ENCODE peak calls at places on chromosome 13, in five cellular contexts. One of them, this sample, is unnamed. For H3K27me3 and H3K9me3, the result is how much of the 10 kb centered on the place peaks cover.

GRCh38 chr13:30743319-30744055 is 8.1 kb downstream of the ALOX5AP start:
- DNase-seq in effector memory CD4-positive, alpha-beta T cell: no peak
- DNase-seq in CD4-positive, alpha-beta T cell: no peak
- DNase-seq in CD8-positive, alpha-beta memory T cell: no peak
- DNase-seq in uterus: peak
- DNase-seq in this sample: peak

GRCh38 chr13:60620611-60621395 is 223.8 kb downstream of the TDRD3 start:
- DNase-seq in effector memory CD4-positive, alpha-beta T cell: no peak
- DNase-seq in CD4-positive, alpha-beta T cell: no peak
- DNase-seq in CD8-positive, alpha-beta memory T cell: no peak
- DNase-seq in uterus: no peak
- DNase-seq in this sample: no peak

GRCh38 chr13:110661256-110661655 is 44.7 kb downstream of the CARS2 start:
- DNase-seq in effector memory CD4-positive, alpha-beta T cell: no peak
- DNase-seq in CD4-positive, alpha-beta T cell: no peak
- DNase-seq in CD8-positive, alpha-beta memory T cell: no peak
- DNase-seq in uterus: no peak
- DNase-seq in this sample: no peak

GRCh38 chr13:48731957-48732569 is 78.3 kb downstream of the CYSLTR2 start:
- DNase-seq in effector memory CD4-positive, alpha-beta T cell: peak
- DNase-seq in CD4-positive, alpha-beta T cell: peak
- DNase-seq in CD8-positive, alpha-beta memory T cell: peak
- DNase-seq in uterus: no peak
- DNase-seq in this sample: no peak

GRCh38 chr13:68927387-68928026 is 1180.1 kb upstream of the ATXN8OS start:
- DNase-seq in effector memory CD4-positive, alpha-beta T cell: no peak
- DNase-seq in CD4-positive, alpha-beta T cell: no peak
- DNase-seq in CD8-positive, alpha-beta memory T cell: no peak
- DNase-seq in uterus: no peak
- DNase-seq in this sample: no peak

GRCh38 chr13:42525035-42525504 is 48.9 kb upstream of the TNFSF11 start:
- DNase-seq in effector memory CD4-positive, alpha-beta T cell: no peak
- DNase-seq in CD4-positive, alpha-beta T cell: no peak
- DNase-seq in CD8-positive, alpha-beta memory T cell: no peak
- DNase-seq in uterus: no peak
- DNase-seq in this sample: no peak

GRCh38 chr13:80338781-80339577 is 1.9 kb downstream of the SPRY2 start:
- DNase-seq in effector memory CD4-positive, alpha-beta T cell: no peak
- DNase-seq in CD4-positive, alpha-beta T cell: no peak
- DNase-seq in CD8-positive, alpha-beta memory T cell: no peak
- DNase-seq in uterus: peak
- DNase-seq in this sample: peak

GRCh38 chr13:99559560-99559959 is 58.3 kb downstream of the TM9SF2 start:
- DNase-seq in effector memory CD4-positive, alpha-beta T cell: no peak
- DNase-seq in CD4-positive, alpha-beta T cell: no peak
- DNase-seq in CD8-positive, alpha-beta memory T cell: no peak
- DNase-seq in uterus: no peak
- DNase-seq in this sample: no peak

GRCh38 chr13:111183959-111184684 is 69.0 kb downstream of the ARHGEF7 start:
- DNase-seq in effector memory CD4-positive, alpha-beta T cell: no peak
- DNase-seq in CD4-positive, alpha-beta T cell: no peak
- DNase-seq in CD8-positive, alpha-beta memory T cell: peak
- DNase-seq in uterus: no peak
- DNase-seq in this sample: no peak

GRCh38 chr13:96052655-96053002 is 572 bp downstream of the UGGT2 start:
- DNase-seq in effector memory CD4-positive, alpha-beta T cell: no peak
- DNase-seq in CD4-positive, alpha-beta T cell: no peak
- DNase-seq in CD8-positive, alpha-beta memory T cell: no peak
- DNase-seq in uterus: no peak
- DNase-seq in this sample: peak

GRCh38 chr13:80276371-80277289 is 64.3 kb downstream of the SPRY2 start:
- DNase-seq in effector memory CD4-positive, alpha-beta T cell: no peak
- DNase-seq in CD4-positive, alpha-beta T cell: no peak
- DNase-seq in CD8-positive, alpha-beta memory T cell: no peak
- DNase-seq in uterus: no peak
- DNase-seq in this sample: no peak

GRCh38 chr13:72537782-72538181 is 189.6 kb downstream of the MZT1 start:
- DNase-seq in effector memory CD4-positive, alpha-beta T cell: no peak
- DNase-seq in CD4-positive, alpha-beta T cell: no peak
- DNase-seq in CD8-positive, alpha-beta memory T cell: no peak
- DNase-seq in uterus: no peak
- DNase-seq in this sample: no peak

GRCh38 chr13:50412046-50412617 is 396.9 kb downstream of the KCNRG start:
- DNase-seq in effector memory CD4-positive, alpha-beta T cell: no peak
- DNase-seq in CD4-positive, alpha-beta T cell: no peak
- DNase-seq in CD8-positive, alpha-beta memory T cell: no peak
- DNase-seq in uterus: no peak
- DNase-seq in this sample: no peak

GRCh38 chr13:22060187-22060586 is 389.3 kb downstream of the FGF9 start:
- DNase-seq in effector memory CD4-positive, alpha-beta T cell: no peak
- DNase-seq in CD4-positive, alpha-beta T cell: no peak
- DNase-seq in CD8-positive, alpha-beta memory T cell: no peak
- DNase-seq in uterus: no peak
- DNase-seq in this sample: no peak

GRCh38 chr13:50075619-50076097 is 60.4 kb downstream of the KCNRG start:
- DNase-seq in effector memory CD4-positive, alpha-beta T cell: no peak
- DNase-seq in CD4-positive, alpha-beta T cell: no peak
- DNase-seq in CD8-positive, alpha-beta memory T cell: no peak
- DNase-seq in uterus: no peak
- DNase-seq in this sample: no peak

GRCh38 chr13:66994097-66994496 is 236.0 kb downstream of the PCDH9 start:
- DNase-seq in effector memory CD4-positive, alpha-beta T cell: no peak
- DNase-seq in CD4-positive, alpha-beta T cell: no peak
- DNase-seq in CD8-positive, alpha-beta memory T cell: no peak
- DNase-seq in uterus: no peak
- DNase-seq in this sample: no peak

GRCh38 chr13:40189426-40189825 is 477.0 kb downstream of the FOXO1 start:
- DNase-seq in effector memory CD4-positive, alpha-beta T cell: no peak
- DNase-seq in CD4-positive, alpha-beta T cell: no peak
- DNase-seq in CD8-positive, alpha-beta memory T cell: peak
- DNase-seq in uterus: no peak
- DNase-seq in this sample: no peak

GRCh38 chr13:83816081-83816480 is 66.2 kb downstream of the SLITRK1 start:
- DNase-seq in effector memory CD4-positive, alpha-beta T cell: no peak
- DNase-seq in CD4-positive, alpha-beta T cell: no peak
- DNase-seq in CD8-positive, alpha-beta memory T cell: no peak
- DNase-seq in uterus: no peak
- DNase-seq in this sample: no peak

GRCh38 chr13:33352520-33352919 is 67.0 kb upstream of the STARD13 start:
- DNase-seq in effector memory CD4-positive, alpha-beta T cell: no peak
- DNase-seq in CD4-positive, alpha-beta T cell: no peak
- DNase-seq in CD8-positive, alpha-beta memory T cell: no peak
- DNase-seq in uterus: no peak
- DNase-seq in this sample: no peak

GRCh38 chr13:101331731-101332130 is 84.6 kb downstream of the NALCN start:
- DNase-seq in effector memory CD4-positive, alpha-beta T cell: no peak
- DNase-seq in CD4-positive, alpha-beta T cell: no peak
- DNase-seq in CD8-positive, alpha-beta memory T cell: no peak
- DNase-seq in uterus: no peak
- DNase-seq in this sample: no peak

GRCh38 chr13:34246511-34246910 is 428.6 kb downstream of the RFC3 start:
- DNase-seq in effector memory CD4-positive, alpha-beta T cell: no peak
- DNase-seq in CD4-positive, alpha-beta T cell: no peak
- DNase-seq in CD8-positive, alpha-beta memory T cell: no peak
- DNase-seq in uterus: no peak
- DNase-seq in this sample: no peak

GRCh38 chr13:110156186-110157065 is 150.5 kb downstream of the COL4A1 start:
- DNase-seq in effector memory CD4-positive, alpha-beta T cell: no peak
- DNase-seq in CD4-positive, alpha-beta T cell: no peak
- DNase-seq in CD8-positive, alpha-beta memory T cell: no peak
- DNase-seq in uterus: no peak
- DNase-seq in this sample: no peak

GRCh38 chr13:95784161-95784880 is 107.4 kb downstream of the DNAJC3 start:
- DNase-seq in effector memory CD4-positive, alpha-beta T cell: no peak
- DNase-seq in CD4-positive, alpha-beta T cell: no peak
- DNase-seq in CD8-positive, alpha-beta memory T cell: no peak
- DNase-seq in uterus: no peak
- DNase-seq in this sample: peak

GRCh38 chr13:23909606-23910005 is 12.3 kb upstream of the C1QTNF9B start:
- DNase-seq in effector memory CD4-positive, alpha-beta T cell: no peak
- DNase-seq in CD4-positive, alpha-beta T cell: no peak
- DNase-seq in CD8-positive, alpha-beta memory T cell: no peak
- DNase-seq in uterus: no peak
- DNase-seq in this sample: no peak

GRCh38 chr13:32746474-32746873 is 160.2 kb downstream of the PDS5B start:
- DNase-seq in effector memory CD4-positive, alpha-beta T cell: no peak
- DNase-seq in CD4-positive, alpha-beta T cell: no peak
- DNase-seq in CD8-positive, alpha-beta memory T cell: no peak
- DNase-seq in uterus: no peak
- DNase-seq in this sample: no peak

GRCh38 chr13:35367586-35367985 is 108.9 kb downstream of the MAB21L1 start:
- DNase-seq in effector memory CD4-positive, alpha-beta T cell: no peak
- DNase-seq in CD4-positive, alpha-beta T cell: no peak
- DNase-seq in CD8-positive, alpha-beta memory T cell: no peak
- DNase-seq in uterus: no peak
- DNase-seq in this sample: no peak

GRCh38 chr13:40252241-40252640 is 414.2 kb downstream of the FOXO1 start:
- DNase-seq in effector memory CD4-positive, alpha-beta T cell: no peak
- DNase-seq in CD4-positive, alpha-beta T cell: no peak
- DNase-seq in CD8-positive, alpha-beta memory T cell: no peak
- DNase-seq in uterus: no peak
- DNase-seq in this sample: no peak

GRCh38 chr13:93559718-93560117 is 333.1 kb downstream of the GPC6 start:
- DNase-seq in effector memory CD4-positive, alpha-beta T cell: no peak
- DNase-seq in CD4-positive, alpha-beta T cell: no peak
- DNase-seq in CD8-positive, alpha-beta memory T cell: no peak
- DNase-seq in uterus: no peak
- DNase-seq in this sample: peak

GRCh38 chr13:109500146-109500773 is 286.1 kb downstream of the IRS2 start:
- DNase-seq in effector memory CD4-positive, alpha-beta T cell: no peak
- DNase-seq in CD4-positive, alpha-beta T cell: no peak
- DNase-seq in CD8-positive, alpha-beta memory T cell: no peak
- DNase-seq in uterus: no peak
- DNase-seq in this sample: no peak

GRCh38 chr13:69761581-69761980 is 346.0 kb upstream of the ATXN8OS start:
- DNase-seq in effector memory CD4-positive, alpha-beta T cell: no peak
- DNase-seq in CD4-positive, alpha-beta T cell: no peak
- DNase-seq in CD8-positive, alpha-beta memory T cell: no peak
- DNase-seq in uterus: no peak
- DNase-seq in this sample: no peak

GRCh38 chr13:93805736-93806135 is 579.1 kb downstream of the GPC6 start:
- DNase-seq in effector memory CD4-positive, alpha-beta T cell: no peak
- DNase-seq in CD4-positive, alpha-beta T cell: no peak
- DNase-seq in CD8-positive, alpha-beta memory T cell: no peak
- DNase-seq in uterus: no peak
- DNase-seq in this sample: no peak

GRCh38 chr13:33524086-33524485 is 238.5 kb upstream of the STARD13 start:
- DNase-seq in effector memory CD4-positive, alpha-beta T cell: no peak
- DNase-seq in CD4-positive, alpha-beta T cell: no peak
- DNase-seq in CD8-positive, alpha-beta memory T cell: no peak
- DNase-seq in uterus: no peak
- DNase-seq in this sample: peak

GRCh38 chr13:109645831-109646230 is 140.6 kb downstream of the IRS2 start:
- DNase-seq in effector memory CD4-positive, alpha-beta T cell: no peak
- DNase-seq in CD4-positive, alpha-beta T cell: no peak
- DNase-seq in CD8-positive, alpha-beta memory T cell: no peak
- DNase-seq in uterus: no peak
- DNase-seq in this sample: no peak

GRCh38 chr13:85990397-85990796 is 191.2 kb upstream of the SLITRK6 start:
- DNase-seq in effector memory CD4-positive, alpha-beta T cell: no peak
- DNase-seq in CD4-positive, alpha-beta T cell: no peak
- DNase-seq in CD8-positive, alpha-beta memory T cell: no peak
- DNase-seq in uterus: no peak
- DNase-seq in this sample: no peak

DNA sequence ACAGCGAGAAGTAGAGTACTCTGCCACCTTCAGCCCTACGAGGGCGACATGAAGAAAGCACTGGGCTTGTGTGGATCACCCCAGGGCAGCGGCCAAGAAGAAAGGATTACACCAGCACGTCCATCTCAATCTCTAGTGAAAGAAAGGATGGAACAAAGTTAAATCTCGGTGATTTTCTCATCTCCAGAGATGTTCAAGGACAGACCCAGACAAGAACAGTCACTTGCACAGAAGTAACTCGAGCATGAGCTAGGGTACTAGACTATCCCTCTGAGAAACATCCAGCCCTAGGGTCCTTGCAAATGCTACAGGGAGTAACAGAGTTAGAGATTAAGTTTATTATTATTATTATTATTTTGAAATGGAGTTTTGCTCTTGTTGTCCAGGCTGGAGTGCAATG is 106.7 kb downstream of the CRYL1 start:
- DNase-seq in effector memory CD4-positive, alpha-beta T cell: no peak
- DNase-seq in CD4-positive, alpha-beta T cell: no peak
- DNase-seq in CD8-positive, alpha-beta memory T cell: no peak
- DNase-seq in uterus: no peak
- DNase-seq in this sample: no peak
- H3K27me3 ChIP-seq in effector memory CD4-positive, alpha-beta T cell: under half
- H3K27me3 ChIP-seq in CD4-positive, alpha-beta T cell: under half
- H3K27me3 ChIP-seq in CD8-positive, alpha-beta memory T cell: under half
- H3K27me3 ChIP-seq in uterus: under half
- H3K27me3 ChIP-seq in this sample: under half

GRCh38 chr13:61761690-61762089 is 346.0 kb upstream of the PCDH20 start:
- DNase-seq in effector memory CD4-positive, alpha-beta T cell: no peak
- DNase-seq in CD4-positive, alpha-beta T cell: no peak
- DNase-seq in CD8-positive, alpha-beta memory T cell: no peak
- DNase-seq in uterus: no peak
- DNase-seq in this sample: no peak

GRCh38 chr13:61765181-61765742 is 349.6 kb upstream of the PCDH20 start:
- DNase-seq in effector memory CD4-positive, alpha-beta T cell: no peak
- DNase-seq in CD4-positive, alpha-beta T cell: no peak
- DNase-seq in CD8-positive, alpha-beta memory T cell: no peak
- DNase-seq in uterus: no peak
- DNase-seq in this sample: no peak

GRCh38 chr13:61756031-61756430 is 340.4 kb upstream of the PCDH20 start:
- DNase-seq in effector memory CD4-positive, alpha-beta T cell: no peak
- DNase-seq in CD4-positive, alpha-beta T cell: no peak
- DNase-seq in CD8-positive, alpha-beta memory T cell: no peak
- DNase-seq in uterus: no peak
- DNase-seq in this sample: no peak

DNA sequence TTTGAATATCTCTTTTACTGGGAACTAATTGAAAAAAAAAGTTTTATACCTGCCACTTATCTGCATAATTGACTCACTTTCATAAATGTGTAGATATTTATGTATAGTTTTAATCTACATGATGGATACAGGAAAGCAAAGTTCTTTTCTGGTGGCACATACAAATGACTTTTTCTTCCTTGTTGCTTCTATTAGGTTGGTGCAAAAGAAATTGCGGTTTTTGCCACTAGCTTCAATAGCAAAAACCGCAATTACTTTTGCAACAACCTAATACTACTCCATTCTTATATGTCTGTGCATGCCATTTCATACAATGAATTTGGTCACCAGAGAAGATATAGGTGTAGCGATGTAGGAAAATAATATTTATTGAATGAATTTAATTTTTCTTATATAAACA is 344.5 kb upstream of the PCDH20 start:
- DNase-seq in effector memory CD4-positive, alpha-beta T cell: no peak
- DNase-seq in CD4-positive, alpha-beta T cell: no peak
- DNase-seq in CD8-positive, alpha-beta memory T cell: no peak
- DNase-seq in uterus: no peak
- DNase-seq in this sample: no peak
- H3K9me3 ChIP-seq in effector memory CD4-positive, alpha-beta T cell: under half
- H3K9me3 ChIP-seq in CD4-positive, alpha-beta T cell: under half
- H3K9me3 ChIP-seq in CD8-positive, alpha-beta memory T cell: under half
- H3K9me3 ChIP-seq in uterus: under half
- H3K9me3 ChIP-seq in this sample: under half

GRCh38 chr13:29556742-29557141 is 38.7 kb downstream of the SLC7A1 start:
- DNase-seq in effector memory CD4-positive, alpha-beta T cell: no peak
- DNase-seq in CD4-positive, alpha-beta T cell: no peak
- DNase-seq in CD8-positive, alpha-beta memory T cell: no peak
- DNase-seq in uterus: no peak
- DNase-seq in this sample: no peak
- H3K27ac ChIP-seq in effector memory CD4-positive, alpha-beta T cell: no peak
- H3K27ac ChIP-seq in CD4-positive, alpha-beta T cell: no peak
- H3K27ac ChIP-seq in CD8-positive, alpha-beta memory T cell: no peak
- H3K27ac ChIP-seq in uterus: no peak
- H3K27ac ChIP-seq in this sample: no peak

GRCh38 chr13:27979001-27979643 is 9.4 kb downstream of the URAD start:
- DNase-seq in effector memory CD4-positive, alpha-beta T cell: no peak
- DNase-seq in CD4-positive, alpha-beta T cell: no peak
- DNase-seq in CD8-positive, alpha-beta memory T cell: no peak
- DNase-seq in uterus: no peak
- DNase-seq in this sample: no peak
- H3K27me3 ChIP-seq in effector memory CD4-positive, alpha-beta T cell: under half
- H3K27me3 ChIP-seq in CD4-positive, alpha-beta T cell: half or more
- H3K27me3 ChIP-seq in CD8-positive, alpha-beta memory T cell: under half
- H3K27me3 ChIP-seq in uterus: under half
- H3K27me3 ChIP-seq in this sample: half or more

This sample was measured in AG04450.